ENCODE peak calls at places on chromosomes 5 and 9, in six cellular contexts. O is thoracic aorta; Z is HCT116; L is effector memory CD4-positive, alpha-beta T cell; T is mesendoderm; I is IMR-90. F is an unnamed sample.

GRCh38 chr5:187042-187431 is 4.3 kb upstream of the LRRC14B start:
- DNase-seq in T (no peak), L (no peak), Z (no peak), I (no peak), O (no peak), F (no peak)

GRCh38 chr5:149273237-149273636 is 1.6 kb downstream of the AFAP1L1 start:
- DNase-seq in T (no peak), I (no peak), Z (no peak), L (no peak), O (no peak), F (no peak)

GRCh38 chr5:38725419-38725865 is 120.4 kb upstream of the OSMR start:
- DNase-seq in Z (no peak), O (no peak), I (no peak), L (no peak), T (no peak), F (no peak)

GRCh38 chr5:173451651-173452050 is 123.4 kb upstream of the STC2 start:
- DNase-seq in I (peak), O (no peak), L (no peak), Z (no peak), T (no peak), F (no peak)

GRCh38 chr9:91419222-91420191 is 4.1 kb downstream of the NFIL3 start:
- DNase-seq in Z (peak), I (peak), O (peak), T (peak), L (no peak), F (peak)

GRCh38 chr5:21709766-21710165 is 1143.4 kb downstream of the CDH12 start:
- DNase-seq in Z (no peak), L (no peak), O (no peak), I (no peak), T (no peak), F (no peak)

GRCh38 chr5:111679611-111680010 is 77.4 kb downstream of the NREP start:
- DNase-seq in L (no peak), T (no peak), I (no peak), Z (no peak), O (no peak), F (no peak)

GRCh38 chr9:8857330-8858249 is 1058.0 kb upstream of the DMAC1 start:
- DNase-seq in L (no peak), I (no peak), T (peak), O (no peak), Z (no peak), F (peak)

GRCh38 chr5:56840597-56840996 is 25.2 kb downstream of the MAP3K1 start:
- DNase-seq in L (no peak), Z (no peak), O (no peak), T (no peak), I (no peak), F (no peak)

GRCh38 chr9:87405677-87406544 is 91.8 kb upstream of the DAPK1 start:
- DNase-seq in T (peak), L (no peak), I (no peak), O (no peak), Z (no peak), F (peak)

GRCh38 chr5:90488791-90489190 is 14.1 kb downstream of the POLR3G start:
- DNase-seq in L (no peak), Z (no peak), T (no peak), O (no peak), I (peak), F (no peak)

GRCh38 chr9:28774433-28775029 is 1201.2 kb upstream of the C9orf72 start:
- DNase-seq in Z (peak), I (peak), O (no peak), L (no peak), T (peak), F (no peak)

GRCh38 chr5:56145106-56145505 is 88.0 kb downstream of the ANKRD55 start:
- DNase-seq in O (no peak), I (no peak), Z (no peak), T (peak), L (no peak), F (no peak)

GRCh38 chr9:21097817-21098216 is 20.1 kb upstream of the IFNB1 start:
- DNase-seq in Z (no peak), T (no peak), O (no peak), L (no peak), I (no peak), F (no peak)

GRCh38 chr5:160434022-160434531 is 12.4 kb downstream of the PTTG1 start:
- DNase-seq in O (no peak), T (peak), L (no peak), I (no peak), Z (no peak), F (peak)

GRCh38 chr9:11457809-11458785 is 845.3 kb upstream of the PTPRD start:
- DNase-seq in L (no peak), O (no peak), T (peak), Z (no peak), I (no peak), F (no peak)

GRCh38 chr9:133005221-133005760 is 25.5 kb upstream of the GTF3C5 start:
- DNase-seq in L (no peak), T (no peak), O (no peak), I (no peak), Z (no peak), F (peak)

GRCh38 chr5:138663009-138663408 is 87.8 kb upstream of the HSPA9 start:
- DNase-seq in Z (no peak), I (no peak), L (peak), T (no peak), O (no peak), F (no peak)

GRCh38 chr9:4983541-4984165 is 1.4 kb upstream of the JAK2 start:
- DNase-seq in I (no peak), O (no peak), L (no peak), Z (no peak), T (peak), F (no peak)

GRCh38 chr9:116319480-116319879 is 165.9 kb downstream of the PAPPA start:
- DNase-seq in T (no peak), I (no peak), Z (no peak), O (no peak), L (no peak), F (no peak)

GRCh38 chr5:157109744-157110143 is 900 bp upstream of the HAVCR2 start:
- DNase-seq in L (no peak), I (no peak), O (no peak), T (no peak), Z (no peak), F (no peak)

GRCh38 chr5:174919351-174919750 is 195.0 kb downstream of the MSX2 start:
- DNase-seq in I (no peak), T (no peak), O (no peak), L (no peak), Z (no peak), F (no peak)

GRCh38 chr5:176416965-176417364 is 626 bp upstream of the CLTB start:
- DNase-seq in O (no peak), Z (no peak), T (no peak), I (no peak), L (no peak), F (no peak)

GRCh38 chr5:168155585-168155984 is 135.9 kb upstream of the WWC1 start:
- DNase-seq in O (no peak), Z (no peak), T (no peak), I (no peak), L (no peak), F (no peak)

GRCh38 chr5:19519448-19519847 is 468.6 kb downstream of the CDH18 start:
- DNase-seq in O (no peak), L (no peak), Z (no peak), I (no peak), T (no peak), F (no peak)

GRCh38 chr9:109507421-109507838 is 9.3 kb upstream of the PTPN3 start:
- DNase-seq in L (no peak), T (no peak), O (no peak), Z (no peak), I (peak), F (no peak)

DNA sequence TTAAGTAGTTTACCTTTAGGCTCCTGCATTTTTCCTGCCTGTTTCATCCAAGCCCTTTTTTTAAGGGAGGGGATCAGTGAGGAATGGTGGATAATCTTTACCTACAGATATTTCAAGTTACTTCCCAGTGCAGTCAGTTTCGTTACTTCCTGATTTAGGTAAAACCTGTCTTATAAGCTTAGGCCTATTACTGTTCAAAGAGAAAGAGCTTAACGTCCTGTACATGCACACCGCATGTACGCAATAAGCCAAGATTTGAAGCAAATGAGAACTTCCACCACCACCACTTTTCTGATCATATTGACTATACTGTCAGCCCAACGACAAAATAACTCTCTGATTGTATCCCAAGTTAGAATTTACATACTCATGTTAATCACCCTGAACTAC is 5.2 kb downstream of the NFIB start:
- DNase-seq in I (no peak), Z (no peak), L (no peak), T (no peak), O (no peak), F (no peak)
- H3K4me3 ChIP-seq in I (no peak), Z (no peak), L (no peak), T (no peak), O (peak), F (peak)

DNA sequence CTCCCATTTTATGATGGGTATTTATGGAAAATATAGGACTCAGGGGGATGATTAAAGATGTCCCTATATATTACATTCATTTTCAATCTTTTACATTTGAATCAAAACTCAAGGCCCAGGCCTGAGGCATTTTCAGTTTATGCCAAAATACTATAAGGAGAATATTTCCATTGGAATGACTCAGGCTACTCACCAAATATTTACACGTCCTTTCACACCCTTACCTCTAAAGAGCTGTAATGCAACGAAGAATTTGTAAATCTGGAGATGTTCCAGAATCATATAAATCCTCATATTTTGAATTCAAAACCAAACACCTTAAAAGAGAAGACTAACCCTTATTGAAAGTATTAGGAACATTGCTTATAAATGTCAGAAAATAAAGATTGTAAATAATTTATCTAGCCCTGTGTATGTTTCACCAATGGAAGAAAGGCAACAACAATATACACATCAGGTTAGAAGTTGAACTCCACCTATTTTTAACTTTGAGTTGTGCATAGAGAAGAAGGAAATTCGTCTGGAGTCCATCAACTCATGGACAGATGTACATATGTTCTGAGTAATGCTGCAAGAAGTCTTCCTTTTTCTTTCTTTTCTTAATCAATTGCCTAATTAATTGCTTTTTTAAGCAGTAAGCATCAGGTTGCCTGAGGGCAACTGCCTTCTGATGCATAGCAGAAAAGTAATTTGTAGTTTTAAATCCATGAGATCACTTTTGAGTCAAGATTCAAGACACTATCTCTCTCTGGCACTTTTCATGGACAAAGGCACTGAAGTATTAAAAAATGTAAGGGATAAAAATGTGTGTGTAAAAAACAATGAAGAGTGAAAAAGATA is 579.3 kb upstream of the RGMB start:
- DNase-seq in T (no peak), Z (no peak), O (no peak), L (no peak), I (no peak), F (no peak)
- H3K27ac ChIP-seq in T (no peak), Z (no peak), O (no peak), L (no peak), I (no peak), F (no peak)

GRCh38 chr9:137236936-137237421 is 4.1 kb upstream of the TUBB4B start:
- DNase-seq in L (no peak), I (no peak), T (no peak), Z (no peak), O (no peak), F (no peak)
- H3K4me3 ChIP-seq in L (no peak), I (no peak), T (no peak), Z (no peak), O (no peak), F (no peak)

GRCh38 chr5:142845402-142845901 is 75.3 kb downstream of the ARHGAP26 start:
- DNase-seq in Z (no peak), T (peak), O (no peak), L (no peak), I (no peak), F (no peak)

GRCh38 chr5:142844881-142845280 is 74.7 kb downstream of the ARHGAP26 start:
- DNase-seq in L (no peak), T (no peak), I (no peak), Z (no peak), O (no peak), F (no peak)

GRCh38 chr5:142847898-142848790 is 78.0 kb downstream of the ARHGAP26 start:
- DNase-seq in L (no peak), Z (no peak), T (no peak), O (no peak), I (peak), F (no peak)

GRCh38 chr5:142846402-142846801 is 76.2 kb downstream of the ARHGAP26 start:
- DNase-seq in O (no peak), Z (no peak), L (no peak), T (no peak), I (no peak), F (no peak)

GRCh38 chr5:142845954-142846398 is 75.8 kb downstream of the ARHGAP26 start:
- DNase-seq in L (no peak), O (no peak), T (peak), Z (no peak), I (no peak), F (no peak)
- H3K27ac ChIP-seq in L (no peak), O (no peak), T (no peak), Z (peak), I (no peak), F (peak)

F was measured in lower lobe of right lung.